ENCODE peak calls at places on chromosomes 16 and 17, in four cellular contexts. One of them, this sample, is unnamed.
A peak's percentile ranks its signal among the peaks of the same experiment; 100 is the strongest.

GRCh38 chr17:27551701-27552466 is 79.1 kb upstream of the LGALS9 start:
- DNase-seq in SK-N-SH: no peak
- DNase-seq in K562: no peak
- DNase-seq in H1: no peak
- DNase-seq in this sample: no peak

GRCh38 chr17:12900474-12900873 is 111.2 kb downstream of the ARHGAP44 start:
- DNase-seq in SK-N-SH: no peak
- DNase-seq in K562: no peak
- DNase-seq in H1: no peak
- DNase-seq in this sample: no peak

GRCh38 chr16:9136596-9136995 is 45.2 kb downstream of the HAPSTR1 start:
- DNase-seq in SK-N-SH: no peak
- DNase-seq in K562: no peak
- DNase-seq in H1: no peak
- DNase-seq in this sample: no peak

GRCh38 chr16:30148101-30148500 is 25.1 kb upstream of the MAPK3 start:
- DNase-seq in SK-N-SH: no peak
- DNase-seq in K562: no peak
- DNase-seq in H1: no peak
- DNase-seq in this sample: no peak

GRCh38 chr16:30738984-30739951 is 9.0 kb upstream of the PHKG2 start:
- DNase-seq in SK-N-SH: no peak
- DNase-seq in K562: no peak
- DNase-seq in H1: no peak
- DNase-seq in this sample: no peak

GRCh38 chr16:14232106-14232890 is 161.2 kb downstream of the MRTFB start:
- DNase-seq in SK-N-SH: no peak
- DNase-seq in K562: no peak
- DNase-seq in H1: no peak
- DNase-seq in this sample: no peak

GRCh38 chr16:64096671-64097070 is 1025.2 kb downstream of the CDH11 start:
- DNase-seq in SK-N-SH: no peak
- DNase-seq in K562: no peak
- DNase-seq in H1: no peak
- DNase-seq in this sample: no peak

GRCh38 chr17:58156839-58157803 is 8.9 kb downstream of the OR4D1 start:
- DNase-seq in SK-N-SH: peak; percentile 85
- DNase-seq in K562: peak; percentile 29
- DNase-seq in H1: no peak
- DNase-seq in this sample: peak; percentile 73

GRCh38 chr16:23152386-23153178 is 3.3 kb upstream of the USP31 start:
- DNase-seq in SK-N-SH: no peak
- DNase-seq in K562: no peak
- DNase-seq in H1: no peak
- DNase-seq in this sample: no peak

GRCh38 chr17:11651089-11651488 is 52.8 kb downstream of the DNAH9 start:
- DNase-seq in SK-N-SH: no peak
- DNase-seq in K562: no peak
- DNase-seq in H1: no peak
- DNase-seq in this sample: no peak

GRCh38 chr17:732788-733720 is 658 bp downstream of the TLCD3A start:
- DNase-seq in SK-N-SH: peak; percentile 82
- DNase-seq in K562: peak; percentile 34
- DNase-seq in H1: no peak
- DNase-seq in this sample: peak; percentile 59

GRCh38 chr16:15955425-15955824 is 6.0 kb downstream of the ABCC1 start:
- DNase-seq in SK-N-SH: no peak
- DNase-seq in K562: no peak
- DNase-seq in H1: no peak
- DNase-seq in this sample: no peak

GRCh38 chr17:7043544-7044268 is at the start of gene SLC16A11:
- DNase-seq in SK-N-SH: peak; percentile 75
- DNase-seq in K562: no peak
- DNase-seq in H1: no peak
- DNase-seq in this sample: peak; percentile 41

GRCh38 chr16:88714420-88715302 is 8.4 kb downstream of the CTU2 start:
- DNase-seq in SK-N-SH: no peak
- DNase-seq in K562: no peak
- DNase-seq in H1: no peak
- DNase-seq in this sample: no peak

GRCh38 chr16:67995423-67995822 is 3.9 kb downstream of the DPEP2 start:
- DNase-seq in SK-N-SH: no peak
- DNase-seq in K562: no peak
- DNase-seq in H1: no peak
- DNase-seq in this sample: no peak

GRCh38 chr17:75173526-75173925 is 9.2 kb downstream of the SUMO2 start:
- DNase-seq in SK-N-SH: no peak
- DNase-seq in K562: no peak
- DNase-seq in H1: no peak
- DNase-seq in this sample: no peak

GRCh38 chr16:24837969-24838368 is 7.8 kb upstream of the SLC5A11 start:
- DNase-seq in SK-N-SH: no peak
- DNase-seq in K562: no peak
- DNase-seq in H1: no peak
- DNase-seq in this sample: no peak

GRCh38 chr17:1820518-1821252 is 9.0 kb downstream of the SMYD4 start:
- DNase-seq in SK-N-SH: no peak
- DNase-seq in K562: no peak
- DNase-seq in H1: no peak
- DNase-seq in this sample: no peak

GRCh38 chr17:15922586-15922985 is 22.3 kb upstream of the ADORA2B start:
- DNase-seq in SK-N-SH: no peak
- DNase-seq in K562: no peak
- DNase-seq in H1: no peak
- DNase-seq in this sample: no peak

GRCh38 chr17:77330602-77331081 is 189.9 kb downstream of the SEC14L1 start:
- DNase-seq in SK-N-SH: no peak
- DNase-seq in K562: no peak
- DNase-seq in H1: no peak
- DNase-seq in this sample: peak; percentile 9

GRCh38 chr16:23575834-23576233 is 18.3 kb downstream of the UBFD1 start:
- DNase-seq in SK-N-SH: no peak
- DNase-seq in K562: no peak
- DNase-seq in H1: no peak
- DNase-seq in this sample: no peak

GRCh38 chr17:67829331-67829730 is 4.0 kb downstream of the BPTF start:
- DNase-seq in SK-N-SH: no peak
- DNase-seq in K562: no peak
- DNase-seq in H1: no peak
- DNase-seq in this sample: no peak
- TF ChIP-seq TEAD4 in SK-N-SH: no peak
- TF ChIP-seq TEAD4 in K562: no peak
- TF ChIP-seq TEAD4 in H1: no peak
- TF ChIP-seq TEAD4 in this sample: no peak

DNA sequence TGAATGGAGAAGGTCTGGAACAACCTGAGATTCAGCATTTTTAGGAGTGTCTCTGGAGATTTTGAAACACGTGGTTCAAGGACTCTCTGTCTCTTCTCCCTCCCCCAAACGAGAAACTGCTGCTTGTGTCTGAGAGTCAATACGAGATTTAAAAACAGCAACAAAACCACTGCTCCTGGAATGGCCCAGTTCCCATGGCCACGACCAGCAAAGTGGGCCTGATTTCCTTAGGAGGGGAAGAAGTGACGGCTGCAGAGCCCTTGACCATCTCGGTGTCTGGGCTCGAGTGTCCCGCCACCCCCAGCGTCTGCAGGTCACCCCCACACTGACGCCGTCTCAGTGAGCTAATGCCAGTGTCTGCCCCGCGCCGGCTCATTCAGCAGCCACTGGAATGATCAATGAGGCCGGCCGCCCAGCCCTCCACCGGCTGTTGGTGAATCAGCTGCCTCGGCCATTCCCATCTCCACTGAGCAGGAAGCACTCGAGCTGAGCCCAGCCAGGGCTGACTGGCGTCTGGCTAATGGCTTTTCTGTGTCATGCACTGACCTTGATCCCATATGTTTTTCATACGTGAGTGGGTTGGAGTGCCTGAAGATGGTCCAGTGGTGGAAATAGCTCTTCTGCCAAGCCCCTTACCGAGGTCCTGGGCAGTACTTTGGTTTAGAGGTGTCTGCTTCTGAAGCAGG is 151.8 kb downstream of the PITPNC1 start:
- DNase-seq in SK-N-SH: peak; percentile 94
- DNase-seq in K562: no peak
- DNase-seq in H1: no peak
- DNase-seq in this sample: peak; percentile 69
- TF ChIP-seq TEAD4 in SK-N-SH: peak; percentile 46
- TF ChIP-seq TEAD4 in K562: no peak
- TF ChIP-seq TEAD4 in H1: no peak
- TF ChIP-seq TEAD4 in this sample: no peak

GRCh38 chr17:39205112-39205526 is 5.0 kb downstream of the RPL19 start:
- DNase-seq in SK-N-SH: no peak
- DNase-seq in K562: peak; percentile 19
- DNase-seq in H1: no peak
- DNase-seq in this sample: no peak
- TF ChIP-seq TEAD4 in SK-N-SH: no peak
- TF ChIP-seq TEAD4 in K562: no peak
- TF ChIP-seq TEAD4 in H1: no peak
- TF ChIP-seq TEAD4 in this sample: no peak

DNA sequence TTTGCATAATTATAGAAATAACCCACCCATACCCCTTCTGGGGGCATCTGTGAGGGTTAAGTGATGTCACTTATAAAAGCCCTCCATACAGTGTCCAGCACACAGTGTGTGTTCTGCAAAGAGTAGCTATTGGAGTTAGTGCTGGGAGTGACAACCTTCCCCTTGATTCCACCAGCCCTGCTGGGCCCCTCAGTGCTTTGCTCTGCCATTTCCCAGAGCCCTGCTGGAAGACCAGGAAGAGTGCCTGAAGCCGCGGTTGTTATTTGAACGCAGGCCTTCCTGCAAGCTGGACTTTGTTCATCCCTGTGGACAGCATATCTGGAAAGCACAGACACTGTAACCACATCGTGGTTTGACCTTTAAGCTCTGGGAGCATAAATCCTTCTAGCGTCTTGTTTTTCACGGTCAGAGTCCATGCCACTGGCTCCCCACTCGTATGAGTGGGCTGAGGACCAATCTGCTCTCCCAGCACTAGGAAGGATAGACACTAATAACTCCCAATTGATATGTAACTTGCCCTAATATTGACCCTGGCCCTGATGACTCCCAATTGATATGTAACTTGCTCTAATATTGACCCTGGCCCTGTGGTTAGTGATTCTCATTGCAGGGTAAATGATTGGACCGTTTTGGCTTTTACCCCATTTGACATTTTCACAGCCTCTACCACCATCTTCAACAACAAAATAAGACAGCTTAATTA is 297.1 kb upstream of the MAF start:
- DNase-seq in SK-N-SH: no peak
- DNase-seq in K562: peak; percentile 44
- DNase-seq in H1: no peak
- DNase-seq in this sample: no peak
- TF ChIP-seq TEAD4 in SK-N-SH: no peak
- TF ChIP-seq TEAD4 in K562: peak; percentile 84
- TF ChIP-seq TEAD4 in H1: no peak
- TF ChIP-seq TEAD4 in this sample: no peak

DNA sequence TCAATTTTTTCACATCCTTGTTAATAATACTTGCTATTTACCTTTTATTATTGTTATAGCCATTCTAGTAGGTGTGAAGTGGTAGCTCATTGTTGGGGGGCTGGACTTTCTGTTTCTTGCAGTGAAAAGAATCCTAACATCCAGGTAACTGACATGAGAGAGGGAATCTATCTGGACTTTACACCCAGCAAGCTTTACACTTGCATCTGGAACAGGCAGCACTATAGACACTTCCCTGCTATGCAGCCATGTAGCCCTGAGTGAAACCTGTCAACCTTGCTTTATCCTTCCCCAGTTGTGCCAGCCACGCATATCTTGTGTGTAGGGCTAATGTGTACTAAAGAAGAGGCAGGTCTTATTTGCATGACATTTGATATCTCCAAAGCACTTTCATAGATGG is 16.9 kb upstream of the ABCC12 start:
- DNase-seq in SK-N-SH: no peak
- DNase-seq in K562: no peak
- DNase-seq in H1: no peak
- DNase-seq in this sample: no peak
- TF ChIP-seq TEAD4 in SK-N-SH: no peak
- TF ChIP-seq TEAD4 in K562: no peak
- TF ChIP-seq TEAD4 in H1: no peak
- TF ChIP-seq TEAD4 in this sample: no peak

GRCh38 chr16:6131526-6132050 is 1034.0 kb upstream of the EEF2KMT start:
- DNase-seq in SK-N-SH: no peak
- DNase-seq in K562: no peak
- DNase-seq in H1: no peak
- DNase-seq in this sample: no peak
- TF ChIP-seq TEAD4 in SK-N-SH: no peak
- TF ChIP-seq TEAD4 in K562: no peak
- TF ChIP-seq TEAD4 in H1: no peak
- TF ChIP-seq TEAD4 in this sample: no peak